ENCODE peak calls at places on chromosomes 13 and 19, in seven cellular contexts. One of them, this sample, is unnamed.

GRCh38 chr19:12603714-12604113 is 6.9 kb downstream of the ZNF490 start:
- DNase-seq in colonic mucosa: no peak
- DNase-seq in hepatocyte: no peak
- DNase-seq in neural crest cell: no peak
- DNase-seq in A549: no peak
- DNase-seq in IMR-90: peak
- DNase-seq in choroid plexus epithelial cell: peak
- DNase-seq in this sample: no peak

GRCh38 chr19:48501446-48501960 is 10.1 kb downstream of the LMTK3 start:
- DNase-seq in hepatocyte: peak
- DNase-seq in IMR-90: no peak
- DNase-seq in A549: peak
- DNase-seq in neural crest cell: no peak
- DNase-seq in colonic mucosa: peak
- DNase-seq in choroid plexus epithelial cell: no peak
- DNase-seq in this sample: no peak

GRCh38 chr19:11254662-11255061 is 7.7 kb downstream of the DOCK6 start:
- DNase-seq in hepatocyte: no peak
- DNase-seq in A549: no peak
- DNase-seq in IMR-90: no peak
- DNase-seq in choroid plexus epithelial cell: no peak
- DNase-seq in colonic mucosa: no peak
- DNase-seq in neural crest cell: no peak
- DNase-seq in this sample: no peak

GRCh38 chr13:52845766-52846566 is 2.5 kb downstream of the PCDH8 start:
- DNase-seq in A549: no peak
- DNase-seq in IMR-90: no peak
- DNase-seq in choroid plexus epithelial cell: peak
- DNase-seq in neural crest cell: peak
- DNase-seq in hepatocyte: peak
- DNase-seq in colonic mucosa: peak
- DNase-seq in this sample: no peak

GRCh38 chr19:11692127-11692790 is 46.5 kb downstream of the ZNF823 start:
- DNase-seq in hepatocyte: no peak
- DNase-seq in colonic mucosa: no peak
- DNase-seq in IMR-90: no peak
- DNase-seq in A549: no peak
- DNase-seq in choroid plexus epithelial cell: no peak
- DNase-seq in neural crest cell: no peak
- DNase-seq in this sample: no peak

GRCh38 chr19:28051047-28051446 is 1161.9 kb downstream of the UQCRFS1 start:
- DNase-seq in choroid plexus epithelial cell: no peak
- DNase-seq in hepatocyte: peak
- DNase-seq in colonic mucosa: no peak
- DNase-seq in IMR-90: no peak
- DNase-seq in neural crest cell: no peak
- DNase-seq in A549: no peak
- DNase-seq in this sample: no peak

GRCh38 chr13:47426126-47426849 is 529.4 kb upstream of the HTR2A start:
- DNase-seq in IMR-90: peak
- DNase-seq in neural crest cell: no peak
- DNase-seq in choroid plexus epithelial cell: peak
- DNase-seq in colonic mucosa: peak
- DNase-seq in hepatocyte: no peak
- DNase-seq in A549: no peak
- DNase-seq in this sample: peak

GRCh38 chr19:4861147-4861546 is 6.3 kb downstream of the PLIN3 start:
- DNase-seq in hepatocyte: peak
- DNase-seq in A549: no peak
- DNase-seq in choroid plexus epithelial cell: peak
- DNase-seq in colonic mucosa: peak
- DNase-seq in neural crest cell: no peak
- DNase-seq in IMR-90: no peak
- DNase-seq in this sample: no peak

GRCh38 chr13:113126265-113127150 is 3.9 kb downstream of the F10 start:
- DNase-seq in A549: no peak
- DNase-seq in IMR-90: no peak
- DNase-seq in choroid plexus epithelial cell: no peak
- DNase-seq in hepatocyte: no peak
- DNase-seq in neural crest cell: no peak
- DNase-seq in colonic mucosa: no peak
- DNase-seq in this sample: no peak

GRCh38 chr13:42836930-42837329 is 55.5 kb downstream of the FAM216B start:
- DNase-seq in hepatocyte: peak
- DNase-seq in neural crest cell: no peak
- DNase-seq in A549: peak
- DNase-seq in choroid plexus epithelial cell: peak
- DNase-seq in colonic mucosa: no peak
- DNase-seq in IMR-90: peak
- DNase-seq in this sample: peak
- TF ChIP-seq CTCF in hepatocyte: peak
- TF ChIP-seq CTCF in neural crest cell: peak
- TF ChIP-seq CTCF in A549: no peak
- TF ChIP-seq CTCF in choroid plexus epithelial cell: peak
- TF ChIP-seq CTCF in colonic mucosa: no peak
- TF ChIP-seq CTCF in IMR-90: peak
- TF ChIP-seq CTCF in this sample: peak

GRCh38 chr13:41059466-41059865 is 1.8 kb upstream of the WBP4 start:
- DNase-seq in colonic mucosa: no peak
- DNase-seq in neural crest cell: no peak
- DNase-seq in A549: no peak
- DNase-seq in IMR-90: peak
- DNase-seq in hepatocyte: no peak
- DNase-seq in choroid plexus epithelial cell: peak
- DNase-seq in this sample: no peak

GRCh38 chr13:41059896-41060722 is 1.2 kb upstream of the WBP4 start:
- DNase-seq in colonic mucosa: peak
- DNase-seq in neural crest cell: peak
- DNase-seq in choroid plexus epithelial cell: peak
- DNase-seq in IMR-90: peak
- DNase-seq in hepatocyte: peak
- DNase-seq in A549: peak
- DNase-seq in this sample: peak

GRCh38 chr13:41060723-41061074 is 610 bp upstream of the WBP4 start:
- DNase-seq in choroid plexus epithelial cell: peak
- DNase-seq in A549: peak
- DNase-seq in hepatocyte: peak
- DNase-seq in IMR-90: no peak
- DNase-seq in neural crest cell: peak
- DNase-seq in colonic mucosa: peak
- DNase-seq in this sample: peak

GRCh38 chr13:41061914-41062837 is 867 bp downstream of the WBP4 start:
- DNase-seq in colonic mucosa: no peak
- DNase-seq in IMR-90: peak
- DNase-seq in choroid plexus epithelial cell: peak
- DNase-seq in hepatocyte: peak
- DNase-seq in A549: peak
- DNase-seq in neural crest cell: no peak
- DNase-seq in this sample: peak

GRCh38 chr13:41061075-41061913 is at the start of gene WBP4:
- DNase-seq in choroid plexus epithelial cell: peak
- DNase-seq in neural crest cell: peak
- DNase-seq in A549: peak
- DNase-seq in hepatocyte: peak
- DNase-seq in colonic mucosa: peak
- DNase-seq in IMR-90: peak
- DNase-seq in this sample: peak
- TF ChIP-seq CTCF in choroid plexus epithelial cell: peak
- TF ChIP-seq CTCF in neural crest cell: no peak
- TF ChIP-seq CTCF in A549: no peak
- TF ChIP-seq CTCF in hepatocyte: peak
- TF ChIP-seq CTCF in colonic mucosa: no peak
- TF ChIP-seq CTCF in IMR-90: peak
- TF ChIP-seq CTCF in this sample: no peak

GRCh38 chr13:85266331-85266730 is 532.9 kb downstream of the SLITRK6 start:
- DNase-seq in IMR-90: no peak
- DNase-seq in colonic mucosa: no peak
- DNase-seq in A549: no peak
- DNase-seq in hepatocyte: no peak
- DNase-seq in choroid plexus epithelial cell: peak
- DNase-seq in neural crest cell: no peak
- DNase-seq in this sample: no peak

GRCh38 chr13:85266771-85267170 is 532.4 kb downstream of the SLITRK6 start:
- DNase-seq in colonic mucosa: no peak
- DNase-seq in IMR-90: no peak
- DNase-seq in neural crest cell: no peak
- DNase-seq in A549: no peak
- DNase-seq in hepatocyte: no peak
- DNase-seq in choroid plexus epithelial cell: peak
- DNase-seq in this sample: no peak

GRCh38 chr13:85265296-85265695 is 533.9 kb downstream of the SLITRK6 start:
- DNase-seq in colonic mucosa: no peak
- DNase-seq in choroid plexus epithelial cell: no peak
- DNase-seq in hepatocyte: no peak
- DNase-seq in A549: no peak
- DNase-seq in neural crest cell: no peak
- DNase-seq in IMR-90: no peak
- DNase-seq in this sample: no peak

GRCh38 chr13:85260896-85261295 is 538.3 kb downstream of the SLITRK6 start:
- DNase-seq in colonic mucosa: no peak
- DNase-seq in choroid plexus epithelial cell: no peak
- DNase-seq in IMR-90: no peak
- DNase-seq in hepatocyte: no peak
- DNase-seq in neural crest cell: no peak
- DNase-seq in A549: no peak
- DNase-seq in this sample: no peak

DNA sequence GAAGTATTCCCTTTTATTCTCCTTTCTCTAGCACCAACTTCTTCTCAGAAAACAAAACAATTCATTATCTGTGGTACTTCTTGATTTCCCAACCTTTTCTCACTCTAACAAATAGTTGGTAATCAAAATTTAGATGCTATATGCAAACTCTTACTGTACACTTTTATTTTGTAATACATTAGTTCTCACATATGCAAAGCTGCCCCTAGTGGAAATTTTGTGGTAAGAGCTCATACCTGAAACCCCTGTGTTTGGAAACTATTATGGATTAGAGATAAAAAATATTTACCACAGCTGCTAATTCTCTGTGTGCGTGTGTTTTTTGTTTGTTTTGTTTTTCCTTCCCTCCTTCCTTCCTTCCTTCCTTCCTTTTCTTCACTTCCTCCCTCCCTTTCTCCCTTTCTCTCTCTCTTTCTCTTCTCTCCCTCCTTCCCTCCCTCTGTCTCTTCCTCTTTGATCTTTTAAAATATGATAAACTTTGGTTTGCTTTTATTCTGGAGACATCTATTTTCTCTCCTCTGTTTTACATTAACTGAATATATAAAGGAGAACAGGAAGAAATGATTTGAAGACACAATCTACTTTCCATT is 537.4 kb downstream of the SLITRK6 start:
- DNase-seq in hepatocyte: peak
- DNase-seq in IMR-90: peak
- DNase-seq in neural crest cell: no peak
- DNase-seq in A549: no peak
- DNase-seq in choroid plexus epithelial cell: peak
- DNase-seq in colonic mucosa: no peak
- DNase-seq in this sample: no peak
- TF ChIP-seq CTCF in hepatocyte: peak
- TF ChIP-seq CTCF in IMR-90: peak
- TF ChIP-seq CTCF in neural crest cell: peak
- TF ChIP-seq CTCF in A549: peak
- TF ChIP-seq CTCF in choroid plexus epithelial cell: peak
- TF ChIP-seq CTCF in colonic mucosa: no peak
- TF ChIP-seq CTCF in this sample: peak

GRCh38 chr19:35300340-35300649 is 8.3 kb downstream of the MAG start:
- DNase-seq in neural crest cell: no peak
- DNase-seq in hepatocyte: no peak
- DNase-seq in A549: no peak
- DNase-seq in colonic mucosa: no peak
- DNase-seq in choroid plexus epithelial cell: no peak
- DNase-seq in IMR-90: no peak
- DNase-seq in this sample: no peak
- TF ChIP-seq CTCF in neural crest cell: no peak
- TF ChIP-seq CTCF in hepatocyte: no peak
- TF ChIP-seq CTCF in A549: no peak
- TF ChIP-seq CTCF in colonic mucosa: no peak
- TF ChIP-seq CTCF in choroid plexus epithelial cell: no peak
- TF ChIP-seq CTCF in IMR-90: no peak
- TF ChIP-seq CTCF in this sample: no peak

GRCh38 chr13:98794498-98794897 is 42.0 kb upstream of the SLC15A1 start:
- DNase-seq in A549: no peak
- DNase-seq in neural crest cell: no peak
- DNase-seq in colonic mucosa: no peak
- DNase-seq in choroid plexus epithelial cell: no peak
- DNase-seq in IMR-90: no peak
- DNase-seq in hepatocyte: no peak
- DNase-seq in this sample: no peak
- TF ChIP-seq CTCF in A549: no peak
- TF ChIP-seq CTCF in neural crest cell: no peak
- TF ChIP-seq CTCF in colonic mucosa: no peak
- TF ChIP-seq CTCF in choroid plexus epithelial cell: no peak
- TF ChIP-seq CTCF in IMR-90: no peak
- TF ChIP-seq CTCF in hepatocyte: no peak
- TF ChIP-seq CTCF in this sample: peak

GRCh38 chr19:19113040-19113541 is 25.2 kb downstream of the TMEM161A start:
- DNase-seq in neural crest cell: no peak
- DNase-seq in choroid plexus epithelial cell: peak
- DNase-seq in hepatocyte: no peak
- DNase-seq in A549: no peak
- DNase-seq in colonic mucosa: no peak
- DNase-seq in IMR-90: peak
- DNase-seq in this sample: peak
- TF ChIP-seq CTCF in neural crest cell: no peak
- TF ChIP-seq CTCF in choroid plexus epithelial cell: peak
- TF ChIP-seq CTCF in hepatocyte: no peak
- TF ChIP-seq CTCF in A549: no peak
- TF ChIP-seq CTCF in colonic mucosa: no peak
- TF ChIP-seq CTCF in IMR-90: peak
- TF ChIP-seq CTCF in this sample: peak

DNA sequence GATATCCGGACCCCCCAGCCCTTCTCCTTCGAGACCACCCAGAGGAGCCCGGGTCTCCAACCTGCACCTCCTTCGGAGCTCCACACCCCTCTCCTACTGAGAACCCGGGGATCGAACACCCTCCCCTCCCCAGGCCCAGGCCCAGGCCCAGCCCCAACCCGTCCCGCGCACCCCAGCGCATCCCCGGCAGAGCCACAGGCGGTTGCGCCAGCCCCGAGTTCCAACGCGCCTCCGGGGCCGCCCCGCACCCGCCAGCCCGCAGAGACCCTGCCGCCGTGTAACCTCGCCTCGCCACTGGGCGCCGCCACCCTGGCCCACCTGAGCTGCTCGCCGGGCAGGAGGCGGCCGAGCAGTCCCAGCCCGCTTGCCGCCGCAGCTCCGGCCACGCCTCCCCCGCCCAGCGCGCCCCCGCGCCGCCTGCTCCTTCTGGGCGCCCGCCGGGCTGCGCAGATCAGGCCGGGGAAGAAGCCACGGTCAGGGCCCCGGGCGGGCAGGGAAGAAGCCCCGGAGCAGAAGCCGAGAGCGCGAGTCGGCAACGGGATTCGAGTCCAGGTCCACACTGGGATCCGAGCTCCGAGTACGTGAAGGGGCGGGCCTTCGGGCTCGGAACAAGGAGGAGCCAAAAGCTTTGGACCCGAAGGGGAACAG is at the start of gene MBOAT7:
- DNase-seq in IMR-90: no peak
- DNase-seq in hepatocyte: no peak
- DNase-seq in A549: no peak
- DNase-seq in neural crest cell: no peak
- DNase-seq in choroid plexus epithelial cell: no peak
- DNase-seq in colonic mucosa: no peak
- DNase-seq in this sample: no peak
- TF ChIP-seq CTCF in IMR-90: peak
- TF ChIP-seq CTCF in hepatocyte: peak
- TF ChIP-seq CTCF in A549: peak
- TF ChIP-seq CTCF in neural crest cell: peak
- TF ChIP-seq CTCF in choroid plexus epithelial cell: no peak
- TF ChIP-seq CTCF in colonic mucosa: no peak
- TF ChIP-seq CTCF in this sample: peak

This sample was measured in HFFc6.